ENCODE peak calls at places on chromosomes 13 and 19, in seven cellular contexts. One of them, this sample, is unnamed.

GRCh38 chr19:34224996-34225658 is 29.2 kb upstream of the GARRE1 start:
- DNase-seq in transverse colon: no peak
- DNase-seq in HepG2: no peak
- DNase-seq in sigmoid colon: no peak
- DNase-seq in upper lobe of left lung: no peak
- DNase-seq in esophagus muscularis mucosa: no peak
- DNase-seq in suprapubic skin: no peak
- DNase-seq in this sample: no peak

GRCh38 chr13:105773887-105774538 is 761.4 kb downstream of the EFNB2 start:
- DNase-seq in esophagus muscularis mucosa: no peak
- DNase-seq in HepG2: peak
- DNase-seq in sigmoid colon: no peak
- DNase-seq in suprapubic skin: no peak
- DNase-seq in upper lobe of left lung: no peak
- DNase-seq in transverse colon: no peak
- DNase-seq in this sample: no peak

GRCh38 chr13:21733475-21734311 is 62.8 kb downstream of the FGF9 start:
- DNase-seq in HepG2: no peak
- DNase-seq in sigmoid colon: no peak
- DNase-seq in esophagus muscularis mucosa: peak
- DNase-seq in upper lobe of left lung: no peak
- DNase-seq in transverse colon: no peak
- DNase-seq in suprapubic skin: no peak
- DNase-seq in this sample: no peak

GRCh38 chr19:15330801-15331418 is 1.4 kb downstream of the BRD4 start:
- DNase-seq in HepG2: no peak
- DNase-seq in transverse colon: peak
- DNase-seq in suprapubic skin: no peak
- DNase-seq in esophagus muscularis mucosa: no peak
- DNase-seq in upper lobe of left lung: no peak
- DNase-seq in sigmoid colon: no peak
- DNase-seq in this sample: no peak

GRCh38 chr19:51354103-51354741 is 12.0 kb downstream of the ETFB start:
- DNase-seq in sigmoid colon: no peak
- DNase-seq in suprapubic skin: no peak
- DNase-seq in transverse colon: no peak
- DNase-seq in upper lobe of left lung: no peak
- DNase-seq in esophagus muscularis mucosa: no peak
- DNase-seq in HepG2: peak
- DNase-seq in this sample: no peak

GRCh38 chr13:36163809-36164308 is 32.7 kb upstream of the DCLK1 start:
- DNase-seq in upper lobe of left lung: no peak
- DNase-seq in transverse colon: peak
- DNase-seq in sigmoid colon: peak
- DNase-seq in suprapubic skin: no peak
- DNase-seq in esophagus muscularis mucosa: peak
- DNase-seq in HepG2: no peak
- DNase-seq in this sample: no peak

GRCh38 chr13:98300956-98301641 is 124.0 kb upstream of the RNF113B start:
- DNase-seq in suprapubic skin: no peak
- DNase-seq in upper lobe of left lung: no peak
- DNase-seq in sigmoid colon: no peak
- DNase-seq in esophagus muscularis mucosa: no peak
- DNase-seq in HepG2: peak
- DNase-seq in transverse colon: no peak
- DNase-seq in this sample: peak

GRCh38 chr13:39484506-39485313 is 118.3 kb downstream of the LHFPL6 start:
- DNase-seq in HepG2: no peak
- DNase-seq in transverse colon: no peak
- DNase-seq in sigmoid colon: no peak
- DNase-seq in suprapubic skin: no peak
- DNase-seq in esophagus muscularis mucosa: no peak
- DNase-seq in upper lobe of left lung: no peak
- DNase-seq in this sample: no peak

GRCh38 chr13:44140146-44140545 is 233.5 kb upstream of the SERP2 start:
- DNase-seq in transverse colon: peak
- DNase-seq in esophagus muscularis mucosa: no peak
- DNase-seq in sigmoid colon: no peak
- DNase-seq in HepG2: peak
- DNase-seq in upper lobe of left lung: no peak
- DNase-seq in suprapubic skin: no peak
- DNase-seq in this sample: peak

GRCh38 chr13:77184455-77184854 is 142.4 kb downstream of the MYCBP2 start:
- DNase-seq in esophagus muscularis mucosa: no peak
- DNase-seq in suprapubic skin: no peak
- DNase-seq in HepG2: no peak
- DNase-seq in transverse colon: no peak
- DNase-seq in sigmoid colon: no peak
- DNase-seq in upper lobe of left lung: no peak
- DNase-seq in this sample: no peak

GRCh38 chr13:46354143-46355087 is 32.6 kb downstream of the RUBCNL start:
- DNase-seq in sigmoid colon: no peak
- DNase-seq in upper lobe of left lung: no peak
- DNase-seq in transverse colon: no peak
- DNase-seq in esophagus muscularis mucosa: no peak
- DNase-seq in suprapubic skin: no peak
- DNase-seq in HepG2: peak
- DNase-seq in this sample: no peak

GRCh38 chr13:95955255-95955654 is 97.9 kb downstream of the UGGT2 start:
- DNase-seq in esophagus muscularis mucosa: no peak
- DNase-seq in suprapubic skin: no peak
- DNase-seq in upper lobe of left lung: no peak
- DNase-seq in sigmoid colon: no peak
- DNase-seq in HepG2: no peak
- DNase-seq in transverse colon: no peak
- DNase-seq in this sample: no peak

GRCh38 chr19:40110570-40110969 is 19.8 kb upstream of the ZNF780A start:
- DNase-seq in upper lobe of left lung: no peak
- DNase-seq in esophagus muscularis mucosa: no peak
- DNase-seq in suprapubic skin: no peak
- DNase-seq in sigmoid colon: no peak
- DNase-seq in HepG2: peak
- DNase-seq in transverse colon: no peak
- DNase-seq in this sample: no peak

GRCh38 chr19:30105723-30106122 is 163.7 kb downstream of the URI1 start:
- DNase-seq in upper lobe of left lung: no peak
- DNase-seq in esophagus muscularis mucosa: no peak
- DNase-seq in suprapubic skin: no peak
- DNase-seq in HepG2: no peak
- DNase-seq in sigmoid colon: no peak
- DNase-seq in transverse colon: no peak
- DNase-seq in this sample: no peak

GRCh38 chr19:12890787-12891552 is at the start of gene GCDH:
- DNase-seq in sigmoid colon: peak
- DNase-seq in upper lobe of left lung: peak
- DNase-seq in transverse colon: peak
- DNase-seq in suprapubic skin: peak
- DNase-seq in esophagus muscularis mucosa: peak
- DNase-seq in HepG2: peak
- DNase-seq in this sample: peak

GRCh38 chr13:44412341-44412935 is 38.8 kb downstream of the SERP2 start:
- DNase-seq in sigmoid colon: no peak
- DNase-seq in HepG2: no peak
- DNase-seq in upper lobe of left lung: no peak
- DNase-seq in suprapubic skin: no peak
- DNase-seq in esophagus muscularis mucosa: no peak
- DNase-seq in transverse colon: no peak
- DNase-seq in this sample: no peak

GRCh38 chr19:45645068-45645630 is 6.0 kb upstream of the EML2 start:
- DNase-seq in HepG2: no peak
- DNase-seq in suprapubic skin: no peak
- DNase-seq in transverse colon: no peak
- DNase-seq in sigmoid colon: peak
- DNase-seq in upper lobe of left lung: peak
- DNase-seq in esophagus muscularis mucosa: no peak
- DNase-seq in this sample: no peak

GRCh38 chr19:3175761-3176714 is 2.5 kb upstream of the S1PR4 start:
- DNase-seq in suprapubic skin: no peak
- DNase-seq in sigmoid colon: no peak
- DNase-seq in upper lobe of left lung: peak
- DNase-seq in transverse colon: peak
- DNase-seq in HepG2: no peak
- DNase-seq in esophagus muscularis mucosa: no peak
- DNase-seq in this sample: peak

GRCh38 chr13:81888855-81889254 is 1547.9 kb upstream of the SPRY2 start:
- DNase-seq in HepG2: no peak
- DNase-seq in transverse colon: no peak
- DNase-seq in esophagus muscularis mucosa: no peak
- DNase-seq in sigmoid colon: no peak
- DNase-seq in upper lobe of left lung: peak
- DNase-seq in suprapubic skin: no peak
- DNase-seq in this sample: no peak

DNA sequence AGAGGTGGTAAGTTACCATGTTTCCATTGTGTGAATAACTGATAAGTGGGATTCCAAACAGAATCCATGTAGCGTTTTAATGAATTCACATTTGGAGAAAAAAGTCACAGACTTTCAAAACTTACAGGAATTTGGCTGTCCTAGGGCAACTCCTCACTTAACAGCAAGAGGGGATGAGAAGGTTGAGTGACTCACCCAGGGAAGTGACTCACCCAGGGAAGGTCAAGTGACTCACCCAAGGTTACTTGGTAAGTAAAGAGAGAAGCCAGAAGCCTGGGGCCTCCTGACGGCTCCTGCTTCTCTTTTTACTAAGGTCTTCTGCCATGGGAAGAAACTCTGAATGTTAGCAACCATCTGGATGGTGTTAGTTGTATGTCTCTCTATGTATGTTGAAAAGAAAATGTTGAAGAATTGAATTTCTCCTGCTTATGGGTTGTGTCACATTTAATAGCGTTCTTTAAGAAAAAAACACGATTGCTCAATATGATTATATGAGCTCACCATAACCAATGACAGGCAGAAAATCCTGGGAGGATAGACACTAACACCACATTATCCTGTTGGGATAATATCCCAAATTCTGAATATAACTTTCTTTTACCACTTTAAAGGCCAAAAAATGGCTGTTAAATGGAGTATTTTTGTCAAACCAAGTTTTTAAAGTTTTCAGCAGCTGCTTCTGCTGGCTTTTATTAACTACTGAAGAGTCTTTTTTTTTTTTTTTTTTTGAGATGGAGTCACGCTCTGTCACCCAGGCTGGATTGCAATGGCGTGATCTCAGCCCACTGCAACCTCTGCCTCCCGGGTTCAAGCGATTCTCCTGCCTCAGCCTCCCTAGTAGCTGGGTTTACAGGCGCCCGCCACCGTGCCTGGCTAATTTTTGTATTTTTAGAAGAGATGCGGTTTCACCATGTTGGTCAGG is 195.6 kb downstream of the GGACT start:
- DNase-seq in sigmoid colon: peak
- DNase-seq in suprapubic skin: peak
- DNase-seq in transverse colon: peak
- DNase-seq in HepG2: peak
- DNase-seq in upper lobe of left lung: no peak
- DNase-seq in esophagus muscularis mucosa: peak
- DNase-seq in this sample: no peak
- TF ChIP-seq POLR2AphosphoS5 in sigmoid colon: peak
- TF ChIP-seq POLR2AphosphoS5 in suprapubic skin: peak
- TF ChIP-seq POLR2AphosphoS5 in transverse colon: no peak
- TF ChIP-seq POLR2AphosphoS5 in HepG2: no peak
- TF ChIP-seq POLR2AphosphoS5 in upper lobe of left lung: peak
- TF ChIP-seq POLR2AphosphoS5 in esophagus muscularis mucosa: peak
- TF ChIP-seq POLR2AphosphoS5 in this sample: no peak

GRCh38 chr13:31801088-31801487 is 61.8 kb downstream of the RXFP2 start:
- DNase-seq in suprapubic skin: no peak
- DNase-seq in upper lobe of left lung: no peak
- DNase-seq in transverse colon: no peak
- DNase-seq in HepG2: no peak
- DNase-seq in esophagus muscularis mucosa: no peak
- DNase-seq in sigmoid colon: no peak
- DNase-seq in this sample: no peak

GRCh38 chr13:31794452-31794851 is 55.1 kb downstream of the RXFP2 start:
- DNase-seq in sigmoid colon: no peak
- DNase-seq in suprapubic skin: peak
- DNase-seq in HepG2: no peak
- DNase-seq in upper lobe of left lung: no peak
- DNase-seq in esophagus muscularis mucosa: no peak
- DNase-seq in transverse colon: no peak
- DNase-seq in this sample: no peak

GRCh38 chr13:31798189-31798588 is 58.9 kb downstream of the RXFP2 start:
- DNase-seq in sigmoid colon: no peak
- DNase-seq in HepG2: no peak
- DNase-seq in esophagus muscularis mucosa: no peak
- DNase-seq in transverse colon: no peak
- DNase-seq in upper lobe of left lung: no peak
- DNase-seq in suprapubic skin: no peak
- DNase-seq in this sample: no peak

GRCh38 chr13:31793246-31793645 is 53.9 kb downstream of the RXFP2 start:
- DNase-seq in HepG2: no peak
- DNase-seq in transverse colon: no peak
- DNase-seq in suprapubic skin: no peak
- DNase-seq in esophagus muscularis mucosa: no peak
- DNase-seq in sigmoid colon: no peak
- DNase-seq in upper lobe of left lung: no peak
- DNase-seq in this sample: no peak

GRCh38 chr13:31797154-31797775 is 57.9 kb downstream of the RXFP2 start:
- DNase-seq in HepG2: peak
- DNase-seq in suprapubic skin: no peak
- DNase-seq in sigmoid colon: no peak
- DNase-seq in esophagus muscularis mucosa: no peak
- DNase-seq in transverse colon: no peak
- DNase-seq in upper lobe of left lung: no peak
- DNase-seq in this sample: no peak
- TF ChIP-seq CTCF in HepG2: peak
- TF ChIP-seq CTCF in suprapubic skin: no peak
- TF ChIP-seq CTCF in sigmoid colon: no peak
- TF ChIP-seq CTCF in esophagus muscularis mucosa: peak
- TF ChIP-seq CTCF in transverse colon: no peak
- TF ChIP-seq CTCF in upper lobe of left lung: peak
- TF ChIP-seq CTCF in this sample: peak

GRCh38 chr19:48397636-48398328 is 4.3 kb downstream of the GRIN2D start:
- DNase-seq in suprapubic skin: peak
- DNase-seq in transverse colon: no peak
- DNase-seq in esophagus muscularis mucosa: no peak
- DNase-seq in upper lobe of left lung: no peak
- DNase-seq in HepG2: no peak
- DNase-seq in sigmoid colon: no peak
- DNase-seq in this sample: no peak
- TF ChIP-seq POLR2A in suprapubic skin: no peak
- TF ChIP-seq POLR2A in transverse colon: no peak
- TF ChIP-seq POLR2A in esophagus muscularis mucosa: no peak
- TF ChIP-seq POLR2A in upper lobe of left lung: no peak
- TF ChIP-seq POLR2A in HepG2: no peak
- TF ChIP-seq POLR2A in sigmoid colon: no peak
- TF ChIP-seq POLR2A in this sample: no peak

DNA sequence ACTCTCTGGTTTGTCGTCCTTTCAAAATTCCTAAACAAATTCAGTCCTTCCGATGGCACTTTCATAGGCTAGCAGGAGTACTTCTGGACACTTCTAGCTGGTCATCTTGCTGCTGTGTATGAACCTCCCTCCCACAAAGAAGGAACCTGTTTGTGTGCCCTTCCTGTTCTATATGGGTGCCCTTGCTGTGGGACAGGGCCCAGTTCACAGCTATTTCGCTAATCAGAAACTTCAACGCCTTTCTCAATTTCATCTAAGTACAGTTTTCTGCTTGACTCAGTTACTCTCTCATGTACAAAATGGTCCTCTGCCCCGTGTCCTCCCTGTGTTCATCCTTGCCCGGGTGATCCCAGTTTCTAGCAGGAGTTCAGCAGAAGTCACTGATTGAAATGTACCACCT is 96.1 kb downstream of the STARD13 start:
- DNase-seq in transverse colon: no peak
- DNase-seq in upper lobe of left lung: no peak
- DNase-seq in HepG2: no peak
- DNase-seq in sigmoid colon: no peak
- DNase-seq in esophagus muscularis mucosa: no peak
- DNase-seq in suprapubic skin: no peak
- DNase-seq in this sample: no peak
- TF ChIP-seq POLR2AphosphoS5 in transverse colon: no peak
- TF ChIP-seq POLR2AphosphoS5 in upper lobe of left lung: no peak
- TF ChIP-seq POLR2AphosphoS5 in HepG2: no peak
- TF ChIP-seq POLR2AphosphoS5 in sigmoid colon: no peak
- TF ChIP-seq POLR2AphosphoS5 in esophagus muscularis mucosa: no peak
- TF ChIP-seq POLR2AphosphoS5 in suprapubic skin: no peak
- TF ChIP-seq POLR2AphosphoS5 in this sample: no peak